ENCODE peak calls at places on chromosomes 12 and 14, in seven cellular contexts. Z is NCI-H2029, D is non-pigmented ciliary epithelial cell, V is uterus, I is ovary, N is nucleus accumbens, Q is GM13976. P is an unnamed sample.

GRCh38 chr12:123686636-123687190 is 15.8 kb downstream of the TCTN2 start:
- DNase-seq in Z (no peak), D (no peak), V (no peak), I (no peak), N (no peak), Q (no peak), P (no peak)

GRCh38 chr14:104586832-104587620 is 7.5 kb downstream of the C14orf180 start:
- DNase-seq in Z (no peak), D (no peak), V (no peak), I (no peak), N (no peak), Q (no peak), P (no peak)

GRCh38 chr12:93085383-93086287 is 156.5 kb upstream of the EEA1 start:
- DNase-seq in Z (no peak), D (no peak), V (no peak), I (no peak), N (no peak), Q (no peak), P (no peak)

GRCh38 chr12:62793256-62794217 is 141.4 kb downstream of the PPM1H start:
- DNase-seq in Z (peak), D (peak), V (peak), I (peak), N (peak), Q (peak), P (peak)

GRCh38 chr14:33569844-33570716 is 380.8 kb downstream of the EGLN3 start:
- DNase-seq in Z (no peak), D (no peak), V (no peak), I (no peak), N (no peak), Q (no peak), P (no peak)

GRCh38 chr14:101183376-101184103 is 280.0 kb upstream of the RTL1 start:
- DNase-seq in Z (no peak), D (no peak), V (peak), I (peak), N (no peak), Q (no peak), P (no peak)

GRCh38 chr12:129520736-129521135 is 383.1 kb downstream of the TMEM132D start:
- DNase-seq in Z (no peak), D (peak), V (no peak), I (no peak), N (no peak), Q (no peak), P (no peak)

GRCh38 chr12:121872546-121873223 is 14.0 kb upstream of the HPD start:
- DNase-seq in Z (no peak), D (peak), V (peak), I (peak), N (no peak), Q (no peak), P (peak)

P was measured in AG04450.